ENCODE peak calls at places on chromosome 3, in eight cellular contexts. V is esophagus squamous epithelium; D is tibial nerve; E is CD8-positive, alpha-beta T cell; W is colonic mucosa; P is thoracic aorta; X is kidney epithelial cell; R is fibroblast of the aortic adventitia. Z is an unnamed sample.

GRCh38 chr3:101695779-101696372 is 9.4 kb upstream of the RPL24 start:
- DNase-seq in V (no peak), D (no peak), E (peak), W (peak), P (no peak), X (no peak), R (peak), Z (peak)

GRCh38 chr3:195178124-195178910 is 92.6 kb downstream of the XXYLT1 start:
- DNase-seq in V (no peak), D (no peak), E (no peak), W (no peak), P (no peak), X (no peak), R (no peak), Z (no peak)

GRCh38 chr3:187973977-187974856 is 179.7 kb upstream of the LPP start:
- DNase-seq in V (no peak), D (no peak), E (no peak), W (no peak), P (no peak), X (no peak), R (no peak), Z (no peak)

GRCh38 chr3:81743096-81744025 is 18.1 kb downstream of the GBE1 start:
- DNase-seq in V (no peak), D (no peak), E (no peak), W (peak), P (peak), X (peak), R (peak), Z (peak)

GRCh38 chr3:73791356-73791755 is 166.6 kb upstream of the PDZRN3 start:
- DNase-seq in V (no peak), D (no peak), E (no peak), W (no peak), P (no peak), X (no peak), R (peak), Z (no peak)

GRCh38 chr3:23319913-23320312 is 116.8 kb downstream of the UBE2E2 start:
- DNase-seq in V (no peak), D (no peak), E (no peak), W (no peak), P (no peak), X (no peak), R (no peak), Z (no peak)

GRCh38 chr3:36729204-36730056 is 34.9 kb downstream of the DCLK3 start:
- DNase-seq in V (no peak), D (no peak), E (no peak), W (no peak), P (no peak), X (peak), R (peak), Z (peak)

GRCh38 chr3:43852066-43852465 is 161.3 kb downstream of the ABHD5 start:
- DNase-seq in V (no peak), D (no peak), E (no peak), W (no peak), P (no peak), X (no peak), R (peak), Z (peak)

GRCh38 chr3:56610669-56611335 is 53.8 kb downstream of the CCDC66 start:
- DNase-seq in V (no peak), D (no peak), E (no peak), W (no peak), P (no peak), X (no peak), R (no peak), Z (no peak)

GRCh38 chr3:120284702-120285507 is at the start of gene GPR156:
- DNase-seq in V (no peak), D (no peak), E (no peak), W (no peak), P (no peak), X (no peak), R (no peak), Z (no peak)

GRCh38 chr3:19221081-19221480 is 72.8 kb downstream of the KCNH8 start:
- DNase-seq in V (no peak), D (no peak), E (no peak), W (no peak), P (no peak), X (no peak), R (no peak), Z (no peak)

GRCh38 chr3:31132132-31132769 is 237.8 kb upstream of the GADL1 start:
- DNase-seq in V (no peak), D (no peak), E (no peak), W (no peak), P (no peak), X (no peak), R (peak), Z (peak)

GRCh38 chr3:49005298-49005680 is 1.9 kb upstream of the WDR6 start:
- DNase-seq in V (no peak), D (no peak), E (no peak), W (no peak), P (no peak), X (no peak), R (no peak), Z (no peak)

GRCh38 chr3:11168406-11168805 is 14.1 kb downstream of the HRH1 start:
- DNase-seq in V (no peak), D (no peak), E (no peak), W (no peak), P (no peak), X (no peak), R (no peak), Z (no peak)

GRCh38 chr3:30349507-30349906 is 256.9 kb upstream of the TGFBR2 start:
- DNase-seq in V (no peak), D (no peak), E (no peak), W (no peak), P (no peak), X (no peak), R (no peak), Z (no peak)

GRCh38 chr3:139309880-139310279 is 33.9 kb upstream of the MRPS22 start:
- DNase-seq in V (no peak), D (no peak), E (no peak), W (no peak), P (no peak), X (no peak), R (peak), Z (peak)

GRCh38 chr3:176920806-176921205 is 276.5 kb downstream of the TBL1XR1 start:
- DNase-seq in V (no peak), D (no peak), E (no peak), W (no peak), P (no peak), X (no peak), R (no peak), Z (no peak)

GRCh38 chr3:70531063-70531657 is 218.7 kb upstream of the MDFIC2 start:
- DNase-seq in V (no peak), D (no peak), E (no peak), W (no peak), P (no peak), X (no peak), R (peak), Z (peak)

GRCh38 chr3:97820780-97821179 is 1.0 kb upstream of the CRYBG3 start:
- DNase-seq in V (no peak), D (no peak), E (no peak), W (no peak), P (no peak), X (no peak), R (no peak), Z (no peak)

GRCh38 chr3:48273594-48274211 is 32.8 kb downstream of the ZNF589 start:
- DNase-seq in V (no peak), D (no peak), E (peak), W (peak), P (no peak), X (peak), R (peak), Z (peak)

GRCh38 chr3:15319575-15319974 is 12.8 kb downstream of the SH3BP5 start:
- DNase-seq in V (no peak), D (peak), E (no peak), W (no peak), P (no peak), X (no peak), R (peak), Z (peak)
- H3K4me3 ChIP-seq in V (no peak), D (no peak), E (no peak), W (no peak), P (peak), X (no peak), R (peak), Z (no peak)

GRCh38 chr3:190012784-190013183 is 107.9 kb downstream of the P3H2 start:
- DNase-seq in V (no peak), D (no peak), E (no peak), W (no peak), P (no peak), X (no peak), R (no peak), Z (no peak)
- TF ChIP-seq CTCF in V (no peak), D (no peak), E (no peak), W (no peak), P (no peak), X (no peak), R (no peak), Z (no peak)

GRCh38 chr3:197024881-197025735 is 4.5 kb downstream of the MELTF start:
- DNase-seq in V (no peak), D (no peak), E (no peak), W (no peak), P (no peak), X (no peak), R (no peak), Z (no peak)
- H3K4me3 ChIP-seq in V (no peak), D (no peak), E (no peak), W (no peak), P (no peak), X (no peak), R (no peak), Z (no peak)

GRCh38 chr3:46076606-46077005 is 49.3 kb upstream of the XCR1 start:
- DNase-seq in V (no peak), D (no peak), E (no peak), W (no peak), P (no peak), X (no peak), R (peak), Z (peak)
- TF ChIP-seq CTCF in V (no peak), D (no peak), E (no peak), W (no peak), P (no peak), X (peak), R (peak), Z (peak)

GRCh38 chr3:190076601-190077444 is 43.9 kb downstream of the P3H2 start:
- DNase-seq in V (no peak), D (no peak), E (no peak), W (no peak), P (peak), X (peak), R (peak), Z (peak)
- H3K4me3 ChIP-seq in V (no peak), D (no peak), E (no peak), W (no peak), P (peak), X (no peak), R (no peak), Z (no peak)

DNA sequence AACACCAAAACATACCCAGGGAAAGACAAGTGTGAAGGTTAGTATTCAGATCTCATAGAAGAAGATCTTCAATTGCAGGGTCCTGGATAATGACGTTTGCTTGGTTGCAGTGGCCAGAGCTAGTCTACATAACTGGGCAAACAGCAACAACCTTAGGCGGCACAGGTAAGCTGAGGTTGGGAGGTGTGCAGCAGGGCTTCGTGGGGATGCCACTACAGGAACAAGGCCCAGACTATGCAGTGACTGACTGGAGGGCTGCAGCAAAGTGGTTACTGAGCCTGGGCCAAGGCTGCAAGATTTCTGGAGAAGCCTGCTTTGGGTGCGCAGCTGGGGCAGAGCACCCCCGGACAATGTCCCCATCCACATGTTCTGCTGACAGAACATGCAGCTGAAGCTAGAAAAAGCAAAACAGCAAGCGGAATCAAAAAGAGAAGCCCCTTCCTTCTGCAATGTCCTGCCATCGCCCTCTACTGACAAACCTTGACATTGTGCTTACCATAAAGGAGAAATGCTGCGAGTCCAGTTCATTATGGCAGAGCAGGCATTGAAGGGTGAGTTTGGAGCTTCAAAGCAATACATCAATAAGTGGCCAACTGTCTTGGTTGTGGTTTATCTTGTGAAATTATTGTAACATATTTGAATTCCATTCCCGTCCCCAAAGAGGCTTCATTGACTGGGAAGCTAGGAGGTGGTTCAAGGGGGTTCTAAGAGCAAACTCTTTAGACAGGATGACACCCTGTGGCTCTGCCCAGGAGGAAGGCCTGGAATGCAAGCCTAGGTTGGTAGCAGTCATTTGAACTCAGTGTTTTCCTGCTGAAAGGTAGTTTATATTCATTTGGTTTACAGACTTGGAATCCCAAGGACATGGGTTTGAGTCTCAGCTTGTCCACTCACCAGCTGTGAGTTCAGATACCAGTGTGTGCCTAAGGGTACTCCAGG is 217.0 kb downstream of the PDCD6IP start:
- DNase-seq in V (no peak), D (no peak), E (no peak), W (no peak), P (no peak), X (no peak), R (peak), Z (peak)
- TF ChIP-seq CTCF in V (no peak), D (no peak), E (no peak), W (no peak), P (no peak), X (no peak), R (peak), Z (peak)